ENCODE peak calls at places on chromosome 22, in ten cellular contexts. M is left lung, J is colonic mucosa, A is retinal pigment epithelial cell, R is body of pancreas, W is tibial artery, K is BJ, X is astrocyte, I is astrocyte of the spinal cord, Y is fibroblast of the aortic adventitia. L is an unnamed sample.
A peak's percentile ranks its signal among the peaks of the same experiment; 100 is the strongest.

GRCh38 chr22:31274017-31274416 is 18.3 kb downstream of the PIK3IP1 start:
- DNase-seq in X (no peak), M (no peak), K (no peak), Y (no peak), J (no peak), I (no peak), A (no peak), W (no peak), R (peak; percentile 59), L (no peak)

GRCh38 chr22:31286360-31287255 is 5.7 kb downstream of the PIK3IP1 start:
- DNase-seq in K (no peak), X (no peak), I (no peak), M (no peak), J (peak; percentile 45), A (no peak), Y (no peak), W (peak; percentile 51), R (no peak), L (no peak)

GRCh38 chr22:35411112-35411511 is 11.2 kb downstream of the MCM5 start:
- DNase-seq in I (no peak), K (no peak), R (no peak), A (no peak), Y (no peak), W (no peak), M (peak; percentile 43), X (no peak), J (no peak), L (no peak)

GRCh38 chr22:24156146-24156914 is 25.0 kb upstream of the SUSD2 start:
- DNase-seq in R (peak; percentile 28), J (peak; percentile 39), A (no peak), W (no peak), K (no peak), M (peak; percentile 89), X (peak; percentile 33), I (peak; percentile 48), Y (peak; percentile 32), L (no peak)

GRCh38 chr22:49305215-49305965 is 522.3 kb downstream of the BRD1 start:
- DNase-seq in M (peak; percentile 90), W (peak; percentile 19), Y (no peak), K (no peak), I (no peak), X (no peak), R (peak; percentile 76), J (peak; percentile 60), A (no peak), L (no peak)

GRCh38 chr22:37220543-37220968 is 8.3 kb upstream of the SSTR3 start:
- DNase-seq in R (no peak), K (no peak), X (no peak), J (no peak), M (no peak), Y (peak; percentile 28), A (no peak), W (no peak), I (no peak), L (no peak)

GRCh38 chr22:28604961-28605360 is 74.7 kb downstream of the TTC28 start:
- DNase-seq in W (no peak), X (no peak), I (peak; percentile 52), R (no peak), Y (no peak), K (no peak), J (no peak), A (no peak), M (no peak), L (no peak)

GRCh38 chr22:48675141-48675827 is 1152.4 kb downstream of the BRD1 start:
- DNase-seq in M (peak; percentile 25), J (no peak), R (no peak), A (no peak), W (no peak), I (no peak), X (no peak), K (no peak), Y (no peak), L (no peak)

GRCh38 chr22:26066534-26066933 is 102.7 kb upstream of the SEZ6L start:
- DNase-seq in A (no peak), K (no peak), W (no peak), M (no peak), X (no peak), I (no peak), Y (no peak), J (no peak), R (no peak), L (no peak)

GRCh38 chr22:26546282-26546681 is 34.0 kb upstream of the TFIP11 start:
- DNase-seq in I (no peak), A (no peak), R (no peak), K (no peak), J (no peak), Y (no peak), X (no peak), M (no peak), W (no peak), L (no peak)

GRCh38 chr22:39185601-39186012 is 33.1 kb upstream of the CBX7 start:
- DNase-seq in W (no peak), R (no peak), I (no peak), X (no peak), K (peak; percentile 33), A (no peak), J (no peak), M (no peak), Y (peak; percentile 84), L (no peak)
- TF ChIP-seq CTCF in W (no peak), R (peak; percentile 8), I (peak; percentile 27), X (no peak), K (peak; percentile 75), A (no peak), J (no peak), M (no peak), Y (peak; percentile 66), L (peak; percentile 2)

GRCh38 chr22:39562839-39563489 is 7.6 kb upstream of the CACNA1I start:
- DNase-seq in R (no peak), X (no peak), K (no peak), I (no peak), W (no peak), M (no peak), Y (no peak), J (no peak), A (no peak), L (no peak)
- TF ChIP-seq CTCF in R (no peak), X (no peak), K (no peak), I (no peak), W (no peak), M (no peak), Y (no peak), J (no peak), A (no peak), L (no peak)

GRCh38 chr22:22771696-22772377 is 115.8 kb upstream of the IGLL5 start:
- DNase-seq in W (no peak), Y (no peak), A (no peak), J (no peak), X (no peak), I (no peak), R (no peak), K (no peak), M (no peak), L (no peak)

GRCh38 chr22:22770881-22771280 is 116.7 kb upstream of the IGLL5 start:
- DNase-seq in K (no peak), W (no peak), X (no peak), M (no peak), J (no peak), I (no peak), Y (no peak), R (no peak), A (no peak), L (no peak)

GRCh38 chr22:22769434-22770279 is 118.0 kb upstream of the IGLL5 start:
- DNase-seq in M (no peak), A (no peak), W (no peak), R (no peak), I (no peak), J (no peak), Y (no peak), K (no peak), X (no peak), L (no peak)

GRCh38 chr22:22768885-22769284 is 118.7 kb upstream of the IGLL5 start:
- DNase-seq in X (no peak), Y (no peak), I (no peak), W (no peak), M (no peak), K (no peak), A (no peak), J (no peak), R (no peak), L (no peak)

GRCh38 chr22:22770280-22770871 is 117.2 kb upstream of the IGLL5 start:
- DNase-seq in R (peak; percentile 66), K (no peak), M (no peak), I (peak; percentile 4), Y (peak; percentile 38), J (peak; percentile 77), W (no peak), A (no peak), X (no peak), L (no peak)
- TF ChIP-seq CTCF in R (peak; percentile 57), K (peak; percentile 79), M (peak; percentile 68), I (peak; percentile 78), Y (peak; percentile 80), J (peak; percentile 73), W (peak; percentile 28), A (peak; percentile 93), X (peak; percentile 46), L (peak; percentile 90)

GRCh38 chr22:39212721-39213376 is 31.9 kb downstream of the PDGFB start:
- DNase-seq in A (no peak), I (no peak), Y (peak; percentile 50), R (no peak), K (no peak), J (no peak), W (no peak), M (no peak), X (no peak), L (peak; percentile 74)
- TF ChIP-seq CTCF in A (peak; percentile 8), I (no peak), Y (peak; percentile 1), R (no peak), K (peak; percentile 5), J (no peak), W (no peak), M (no peak), X (no peak), L (no peak)

DNA sequence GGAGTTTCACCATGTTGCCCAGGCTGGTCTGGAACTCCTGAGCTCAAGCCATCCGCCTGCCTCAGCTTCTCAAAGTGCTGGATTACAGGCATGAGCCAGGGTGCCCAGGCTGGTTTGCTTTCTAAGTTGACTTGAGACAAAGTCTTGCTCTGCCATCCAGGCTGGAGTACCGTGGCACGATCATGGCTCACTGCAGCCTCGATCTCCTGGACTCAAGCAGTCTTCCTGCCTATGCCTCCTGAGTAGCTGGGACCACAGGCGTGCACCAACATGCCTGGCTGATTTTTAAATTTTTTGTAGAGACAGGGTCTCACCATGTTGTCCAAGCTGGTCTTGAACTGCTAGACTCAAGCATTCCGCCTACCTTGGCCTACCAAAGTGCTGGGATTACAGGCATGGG is 31.0 kb downstream of the SNU13 start:
- DNase-seq in Y (no peak), A (no peak), X (no peak), I (no peak), K (no peak), R (no peak), M (no peak), J (no peak), W (no peak), L (no peak)
- TF ChIP-seq CTCF in Y (no peak), A (no peak), X (no peak), I (no peak), K (no peak), R (no peak), M (no peak), J (no peak), W (no peak), L (no peak)

L was measured in kidney epithelial cell.